ENCODE peak calls at places on chromosomes 13 and 19, in nine cellular contexts. One of them, this sample, is unnamed.

GRCh38 chr13:73325351-73326214 is 266.8 kb downstream of the KLF5 start:
- DNase-seq in heart left ventricle: no peak
- DNase-seq in brain microvascular endothelial cell: no peak
- DNase-seq in uterus: no peak
- DNase-seq in foreskin fibroblast: peak; percentile 2
- DNase-seq in heart right ventricle: no peak
- DNase-seq in skeletal muscle cell: no peak
- DNase-seq in small intestine: peak; percentile 96
- DNase-seq in right cardiac atrium: no peak
- DNase-seq in this sample: no peak

GRCh38 chr13:20331419-20331818 is 99.3 kb upstream of the GJB6 start:
- DNase-seq in heart left ventricle: no peak
- DNase-seq in brain microvascular endothelial cell: no peak
- DNase-seq in uterus: no peak
- DNase-seq in foreskin fibroblast: peak; percentile 8
- DNase-seq in heart right ventricle: no peak
- DNase-seq in skeletal muscle cell: no peak
- DNase-seq in small intestine: no peak
- DNase-seq in right cardiac atrium: no peak
- DNase-seq in this sample: no peak

GRCh38 chr19:44719262-44719701 is 20.3 kb downstream of the CEACAM16 start:
- DNase-seq in heart left ventricle: no peak
- DNase-seq in brain microvascular endothelial cell: no peak
- DNase-seq in uterus: no peak
- DNase-seq in foreskin fibroblast: no peak
- DNase-seq in heart right ventricle: no peak
- DNase-seq in skeletal muscle cell: no peak
- DNase-seq in small intestine: no peak
- DNase-seq in right cardiac atrium: peak; percentile 42
- DNase-seq in this sample: no peak

GRCh38 chr19:1839658-1840540 is 8.4 kb downstream of the REXO1 start:
- DNase-seq in heart left ventricle: no peak
- DNase-seq in brain microvascular endothelial cell: no peak
- DNase-seq in uterus: no peak
- DNase-seq in foreskin fibroblast: no peak
- DNase-seq in heart right ventricle: no peak
- DNase-seq in skeletal muscle cell: no peak
- DNase-seq in small intestine: peak; percentile 75
- DNase-seq in right cardiac atrium: no peak
- DNase-seq in this sample: no peak

GRCh38 chr19:30120860-30121484 is 178.9 kb downstream of the URI1 start:
- DNase-seq in heart left ventricle: no peak
- DNase-seq in brain microvascular endothelial cell: no peak
- DNase-seq in uterus: no peak
- DNase-seq in foreskin fibroblast: no peak
- DNase-seq in heart right ventricle: no peak
- DNase-seq in skeletal muscle cell: no peak
- DNase-seq in small intestine: no peak
- DNase-seq in right cardiac atrium: no peak
- DNase-seq in this sample: no peak

GRCh38 chr19:8240274-8241229 is 31.4 kb downstream of the CERS4 start:
- DNase-seq in heart left ventricle: peak; percentile 92
- DNase-seq in brain microvascular endothelial cell: peak; percentile 91
- DNase-seq in uterus: peak; percentile 89
- DNase-seq in foreskin fibroblast: peak; percentile 95
- DNase-seq in heart right ventricle: peak; percentile 85
- DNase-seq in skeletal muscle cell: peak; percentile 86
- DNase-seq in small intestine: peak; percentile 52
- DNase-seq in right cardiac atrium: peak; percentile 94
- DNase-seq in this sample: no peak

GRCh38 chr19:50829801-50830200 is 3.6 kb downstream of the KLK15 start:
- DNase-seq in heart left ventricle: no peak
- DNase-seq in brain microvascular endothelial cell: no peak
- DNase-seq in uterus: no peak
- DNase-seq in foreskin fibroblast: no peak
- DNase-seq in heart right ventricle: no peak
- DNase-seq in skeletal muscle cell: no peak
- DNase-seq in small intestine: no peak
- DNase-seq in right cardiac atrium: no peak
- DNase-seq in this sample: no peak

GRCh38 chr13:46182491-46182877 is 507 bp upstream of the LCP1 start:
- DNase-seq in heart left ventricle: no peak
- DNase-seq in brain microvascular endothelial cell: no peak
- DNase-seq in uterus: no peak
- DNase-seq in foreskin fibroblast: no peak
- DNase-seq in heart right ventricle: no peak
- DNase-seq in skeletal muscle cell: no peak
- DNase-seq in small intestine: no peak
- DNase-seq in right cardiac atrium: no peak
- DNase-seq in this sample: no peak

GRCh38 chr19:15251749-15252397 is 19.6 kb upstream of the EPHX3 start:
- DNase-seq in heart left ventricle: peak; percentile 86
- DNase-seq in brain microvascular endothelial cell: peak; percentile 92
- DNase-seq in uterus: peak; percentile 93
- DNase-seq in foreskin fibroblast: peak; percentile 93
- DNase-seq in heart right ventricle: peak; percentile 83
- DNase-seq in skeletal muscle cell: peak; percentile 95
- DNase-seq in small intestine: no peak
- DNase-seq in right cardiac atrium: peak; percentile 96
- DNase-seq in this sample: no peak

GRCh38 chr13:54637377-54637776 is 1608.8 kb downstream of the OLFM4 start:
- DNase-seq in heart left ventricle: no peak
- DNase-seq in brain microvascular endothelial cell: peak; percentile 4
- DNase-seq in uterus: no peak
- DNase-seq in foreskin fibroblast: no peak
- DNase-seq in heart right ventricle: no peak
- DNase-seq in skeletal muscle cell: no peak
- DNase-seq in small intestine: peak; percentile 51
- DNase-seq in right cardiac atrium: no peak
- DNase-seq in this sample: no peak

GRCh38 chr19:1363599-1363998 is 20.1 kb upstream of the NDUFS7 start:
- DNase-seq in heart left ventricle: no peak
- DNase-seq in brain microvascular endothelial cell: no peak
- DNase-seq in uterus: no peak
- DNase-seq in foreskin fibroblast: no peak
- DNase-seq in heart right ventricle: no peak
- DNase-seq in skeletal muscle cell: no peak
- DNase-seq in small intestine: peak; percentile 32
- DNase-seq in right cardiac atrium: no peak
- DNase-seq in this sample: peak; percentile 49

GRCh38 chr19:33055718-33056117 is 9.0 kb downstream of the RHPN2 start:
- DNase-seq in heart left ventricle: no peak
- DNase-seq in brain microvascular endothelial cell: peak; percentile 8
- DNase-seq in uterus: no peak
- DNase-seq in foreskin fibroblast: peak; percentile 23
- DNase-seq in heart right ventricle: no peak
- DNase-seq in skeletal muscle cell: no peak
- DNase-seq in small intestine: peak; percentile 49
- DNase-seq in right cardiac atrium: peak; percentile 67
- DNase-seq in this sample: no peak

GRCh38 chr19:51196181-51196580 is 28.7 kb upstream of the CD33 start:
- DNase-seq in heart left ventricle: no peak
- DNase-seq in brain microvascular endothelial cell: no peak
- DNase-seq in uterus: no peak
- DNase-seq in foreskin fibroblast: no peak
- DNase-seq in heart right ventricle: no peak
- DNase-seq in skeletal muscle cell: no peak
- DNase-seq in small intestine: no peak
- DNase-seq in right cardiac atrium: no peak
- DNase-seq in this sample: no peak

GRCh38 chr19:41356984-41357739 is 3.4 kb upstream of the TGFB1 start:
- DNase-seq in heart left ventricle: no peak
- DNase-seq in brain microvascular endothelial cell: no peak
- DNase-seq in uterus: no peak
- DNase-seq in foreskin fibroblast: no peak
- DNase-seq in heart right ventricle: no peak
- DNase-seq in skeletal muscle cell: no peak
- DNase-seq in small intestine: no peak
- DNase-seq in right cardiac atrium: no peak
- DNase-seq in this sample: no peak

GRCh38 chr19:16367269-16367683 is 42.6 kb downstream of the KLF2 start:
- DNase-seq in heart left ventricle: no peak
- DNase-seq in brain microvascular endothelial cell: no peak
- DNase-seq in uterus: no peak
- DNase-seq in foreskin fibroblast: no peak
- DNase-seq in heart right ventricle: no peak
- DNase-seq in skeletal muscle cell: no peak
- DNase-seq in small intestine: peak; percentile 36
- DNase-seq in right cardiac atrium: peak; percentile 67
- DNase-seq in this sample: peak; percentile 93

GRCh38 chr19:1566392-1567115 is 1.6 kb downstream of the MEX3D start:
- DNase-seq in heart left ventricle: peak; percentile 73
- DNase-seq in brain microvascular endothelial cell: peak; percentile 76
- DNase-seq in uterus: peak; percentile 68
- DNase-seq in foreskin fibroblast: peak; percentile 93
- DNase-seq in heart right ventricle: peak; percentile 54
- DNase-seq in skeletal muscle cell: peak; percentile 59
- DNase-seq in small intestine: peak; percentile 35
- DNase-seq in right cardiac atrium: peak; percentile 90
- DNase-seq in this sample: no peak

GRCh38 chr19:38039966-38040365 is 133.0 kb downstream of the SIPA1L3 start:
- DNase-seq in heart left ventricle: no peak
- DNase-seq in brain microvascular endothelial cell: peak; percentile 97
- DNase-seq in uterus: no peak
- DNase-seq in foreskin fibroblast: peak; percentile 90
- DNase-seq in heart right ventricle: no peak
- DNase-seq in skeletal muscle cell: peak; percentile 88
- DNase-seq in small intestine: no peak
- DNase-seq in right cardiac atrium: no peak
- DNase-seq in this sample: no peak

GRCh38 chr19:23404676-23405075 is 9.4 kb upstream of the ZNF91 start:
- DNase-seq in heart left ventricle: no peak
- DNase-seq in brain microvascular endothelial cell: no peak
- DNase-seq in uterus: no peak
- DNase-seq in foreskin fibroblast: no peak
- DNase-seq in heart right ventricle: no peak
- DNase-seq in skeletal muscle cell: no peak
- DNase-seq in small intestine: no peak
- DNase-seq in right cardiac atrium: no peak
- DNase-seq in this sample: no peak

GRCh38 chr19:10271543-10272086 is 695 bp downstream of the ICAM1 start:
- DNase-seq in heart left ventricle: no peak
- DNase-seq in brain microvascular endothelial cell: no peak
- DNase-seq in uterus: no peak
- DNase-seq in foreskin fibroblast: no peak
- DNase-seq in heart right ventricle: no peak
- DNase-seq in skeletal muscle cell: no peak
- DNase-seq in small intestine: no peak
- DNase-seq in right cardiac atrium: peak; percentile 60
- DNase-seq in this sample: peak; percentile 29

GRCh38 chr19:35346193-35347052 is 1.3 kb upstream of the FFAR1 start:
- DNase-seq in heart left ventricle: no peak
- DNase-seq in brain microvascular endothelial cell: no peak
- DNase-seq in uterus: no peak
- DNase-seq in foreskin fibroblast: no peak
- DNase-seq in heart right ventricle: no peak
- DNase-seq in skeletal muscle cell: no peak
- DNase-seq in small intestine: no peak
- DNase-seq in right cardiac atrium: peak; percentile 48
- DNase-seq in this sample: peak; percentile 45

GRCh38 chr13:106599875-106600797 is 32.2 kb upstream of the ARGLU1 start:
- DNase-seq in heart left ventricle: peak; percentile 39
- DNase-seq in brain microvascular endothelial cell: peak; percentile 84
- DNase-seq in uterus: no peak
- DNase-seq in foreskin fibroblast: peak; percentile 84
- DNase-seq in heart right ventricle: no peak
- DNase-seq in skeletal muscle cell: peak; percentile 71
- DNase-seq in small intestine: no peak
- DNase-seq in right cardiac atrium: no peak
- DNase-seq in this sample: peak; percentile 2
- H3K4me3 ChIP-seq in heart left ventricle: no peak overlapping the region
- H3K4me3 ChIP-seq in brain microvascular endothelial cell: no peak overlapping the region
- H3K4me3 ChIP-seq in uterus: no peak overlapping the region
- H3K4me3 ChIP-seq in foreskin fibroblast: no peak overlapping the region
- H3K4me3 ChIP-seq in heart right ventricle: no peak overlapping the region
- H3K4me3 ChIP-seq in skeletal muscle cell: no peak overlapping the region
- H3K4me3 ChIP-seq in small intestine: no peak overlapping the region
- H3K4me3 ChIP-seq in right cardiac atrium: no peak overlapping the region
- H3K4me3 ChIP-seq in this sample: no peak overlapping the region

DNA sequence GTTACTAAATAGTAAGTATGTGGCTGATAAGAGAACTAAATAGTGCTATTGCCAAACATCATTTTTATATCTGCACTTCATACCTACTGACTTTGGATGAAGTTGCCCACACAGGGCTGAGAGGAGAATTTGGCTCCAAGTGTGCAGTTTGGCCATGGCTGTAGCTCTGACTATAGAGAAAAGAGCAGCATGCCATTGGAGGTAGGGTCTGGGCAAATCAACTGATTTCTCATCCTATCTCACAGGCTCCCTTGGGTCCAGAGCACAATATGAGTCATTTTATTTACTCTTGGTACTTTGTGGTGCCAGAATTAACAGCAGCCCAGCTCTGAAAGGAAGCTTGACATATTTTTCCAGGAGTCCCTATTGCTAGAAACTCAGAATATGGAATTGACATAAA is 358.0 kb downstream of the OXGR1 start:
- DNase-seq in heart left ventricle: no peak
- DNase-seq in brain microvascular endothelial cell: peak; percentile 57
- DNase-seq in uterus: no peak
- DNase-seq in foreskin fibroblast: no peak
- DNase-seq in heart right ventricle: no peak
- DNase-seq in skeletal muscle cell: peak; percentile 62
- DNase-seq in small intestine: peak; percentile 19
- DNase-seq in right cardiac atrium: no peak
- DNase-seq in this sample: no peak
- H3K4me3 ChIP-seq in heart left ventricle: no peak overlapping the region
- H3K4me3 ChIP-seq in brain microvascular endothelial cell: no peak overlapping the region
- H3K4me3 ChIP-seq in uterus: no peak overlapping the region
- H3K4me3 ChIP-seq in foreskin fibroblast: no peak overlapping the region
- H3K4me3 ChIP-seq in heart right ventricle: no peak overlapping the region
- H3K4me3 ChIP-seq in skeletal muscle cell: no peak overlapping the region
- H3K4me3 ChIP-seq in small intestine: no peak overlapping the region
- H3K4me3 ChIP-seq in right cardiac atrium: no peak overlapping the region
- H3K4me3 ChIP-seq in this sample: no peak overlapping the region

DNA sequence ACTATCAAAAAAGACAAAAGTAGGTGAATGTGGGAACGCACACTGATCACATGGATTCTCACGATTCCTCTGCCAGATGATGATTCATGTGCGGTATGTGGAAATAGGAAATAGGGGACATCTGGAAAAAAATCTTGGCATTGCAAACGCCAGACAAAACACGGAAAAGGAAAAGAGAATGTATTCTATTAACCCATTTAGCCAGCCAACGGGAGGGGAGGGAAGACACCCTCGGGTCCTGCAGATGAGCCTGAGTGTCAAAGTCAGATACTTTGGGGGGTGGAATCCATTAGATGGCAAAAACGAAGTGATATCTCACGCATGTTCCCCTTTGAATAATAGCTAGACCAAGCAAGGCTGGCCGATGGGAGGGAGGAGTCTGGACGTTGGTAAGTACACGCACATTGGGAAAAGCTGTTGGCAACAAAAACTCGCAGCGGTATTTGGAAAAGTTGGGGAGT is 73.7 kb downstream of the COL4A1 start:
- DNase-seq in heart left ventricle: peak; percentile 66
- DNase-seq in brain microvascular endothelial cell: peak; percentile 87
- DNase-seq in uterus: peak; percentile 61
- DNase-seq in foreskin fibroblast: peak; percentile 94
- DNase-seq in heart right ventricle: peak; percentile 29
- DNase-seq in skeletal muscle cell: peak; percentile 87
- DNase-seq in small intestine: no peak
- DNase-seq in right cardiac atrium: peak; percentile 87
- DNase-seq in this sample: no peak
- H3K4me3 ChIP-seq in heart left ventricle: peak overlapping the region; percentile 17
- H3K4me3 ChIP-seq in brain microvascular endothelial cell: no peak overlapping the region
- H3K4me3 ChIP-seq in uterus: no peak overlapping the region
- H3K4me3 ChIP-seq in foreskin fibroblast: peak overlapping the region; percentile 31
- H3K4me3 ChIP-seq in heart right ventricle: no peak overlapping the region
- H3K4me3 ChIP-seq in skeletal muscle cell: peak overlapping the region; percentile 24
- H3K4me3 ChIP-seq in small intestine: no peak overlapping the region
- H3K4me3 ChIP-seq in right cardiac atrium: peak overlapping the region; percentile 2
- H3K4me3 ChIP-seq in this sample: no peak overlapping the region

GRCh38 chr13:99214691-99215090 is 14.0 kb downstream of the UBAC2 start:
- DNase-seq in heart left ventricle: no peak
- DNase-seq in brain microvascular endothelial cell: no peak
- DNase-seq in uterus: no peak
- DNase-seq in foreskin fibroblast: no peak
- DNase-seq in heart right ventricle: no peak
- DNase-seq in skeletal muscle cell: no peak
- DNase-seq in small intestine: no peak
- DNase-seq in right cardiac atrium: no peak
- DNase-seq in this sample: no peak
- H3K4me3 ChIP-seq in heart left ventricle: no peak overlapping the region
- H3K4me3 ChIP-seq in brain microvascular endothelial cell: no peak overlapping the region
- H3K4me3 ChIP-seq in uterus: no peak overlapping the region
- H3K4me3 ChIP-seq in foreskin fibroblast: no peak overlapping the region
- H3K4me3 ChIP-seq in heart right ventricle: no peak overlapping the region
- H3K4me3 ChIP-seq in skeletal muscle cell: no peak overlapping the region
- H3K4me3 ChIP-seq in small intestine: no peak overlapping the region
- H3K4me3 ChIP-seq in right cardiac atrium: no peak overlapping the region
- H3K4me3 ChIP-seq in this sample: peak overlapping the region; percentile 91

This sample was measured in CD4-positive, CD25-positive, alpha-beta regulatory T cell.